ENCODE peak calls at places on chromosome 19, in nine cellular contexts. Z, C, S, F, G, W, Y, P and Q are unnamed samples. For H3K4me1, the result is how much of the 10 kb centered on the place peaks cover.

GRCh38 chr19:6230991-6231448 is 48.8 kb downstream of the MLLT1 start:
- DNase-seq in Z (no peak), C (no peak), S (no peak), F (no peak), G (peak), W (no peak), Y (no peak), P (no peak), Q (no peak)

GRCh38 chr19:32614916-32615315 is 33.9 kb downstream of the PDCD5 start:
- DNase-seq in Z (no peak), C (no peak), S (no peak), F (no peak), G (peak), W (no peak), Y (no peak), P (no peak), Q (no peak)

GRCh38 chr19:54654447-54655321 is 8.1 kb upstream of the LILRB4 start:
- DNase-seq in Z (no peak), C (no peak), S (peak), F (no peak), G (no peak), W (no peak), Y (no peak), P (no peak), Q (no peak)

GRCh38 chr19:34926685-34927375 is at the start of gene ZNF30:
- DNase-seq in Z (peak), C (peak), S (peak), F (peak), G (peak), W (peak), Y (peak), P (peak), Q (peak)

GRCh38 chr19:10565567-10566407 is at the start of gene KRI1:
- DNase-seq in Z (peak), C (peak), S (peak), F (peak), G (peak), W (peak), Y (peak), P (peak), Q (peak)

GRCh38 chr19:48629599-48630288 is 7.4 kb downstream of the DBP start:
- DNase-seq in Z (no peak), C (no peak), S (peak), F (peak), G (peak), W (peak), Y (no peak), P (no peak), Q (no peak)

GRCh38 chr19:19464339-19465098 is 50.8 kb downstream of the TSSK6 start:
- DNase-seq in Z (no peak), C (no peak), S (peak), F (no peak), G (no peak), W (no peak), Y (peak), P (no peak), Q (no peak)

GRCh38 chr19:533485-534058 is 2.0 kb downstream of the CDC34 start:
- DNase-seq in Z (no peak), C (no peak), S (no peak), F (no peak), G (no peak), W (no peak), Y (no peak), P (no peak), Q (no peak)

GRCh38 chr19:4597975-4598671 is 38.6 kb upstream of the SEMA6B start:
- DNase-seq in Z (no peak), C (no peak), S (peak), F (peak), G (no peak), W (peak), Y (no peak), P (no peak), Q (no peak)

GRCh38 chr19:43983912-43984686 is at the start of gene ZNF155:
- DNase-seq in Z (peak), C (peak), S (peak), F (peak), G (peak), W (peak), Y (peak), P (peak), Q (peak)

GRCh38 chr19:16417660-16418596 is 53.8 kb downstream of the EPS15L1 start:
- DNase-seq in Z (no peak), C (peak), S (peak), F (peak), G (peak), W (peak), Y (peak), P (peak), Q (no peak)

GRCh38 chr19:51422053-51422448 is 4.6 kb upstream of the SIGLEC10 start:
- DNase-seq in Z (no peak), C (peak), S (peak), F (peak), G (peak), W (peak), Y (peak), P (peak), Q (no peak)

GRCh38 chr19:3503036-3503572 is 2.6 kb upstream of the DOHH start:
- DNase-seq in Z (no peak), C (no peak), S (no peak), F (no peak), G (no peak), W (no peak), Y (no peak), P (no peak), Q (no peak)

GRCh38 chr19:51079486-51080110 is 3.1 kb downstream of the KLK14 start:
- DNase-seq in Z (no peak), C (no peak), S (no peak), F (no peak), G (no peak), W (no peak), Y (no peak), P (no peak), Q (no peak)

GRCh38 chr19:52778811-52779210 is 7.8 kb downstream of the ZNF600 start:
- DNase-seq in Z (no peak), C (no peak), S (no peak), F (no peak), G (no peak), W (no peak), Y (no peak), P (no peak), Q (no peak)

GRCh38 chr19:58261968-58262921 is 16.5 kb upstream of the ZNF8 start:
- DNase-seq in Z (no peak), C (no peak), S (peak), F (no peak), G (no peak), W (no peak), Y (peak), P (no peak), Q (no peak)

GRCh38 chr19:15923702-15924101 is 10.6 kb downstream of the CYP4F11 start:
- DNase-seq in Z (no peak), C (no peak), S (no peak), F (peak), G (no peak), W (peak), Y (no peak), P (no peak), Q (no peak)

GRCh38 chr19:50649433-50650391 is at the start of gene C19orf81:
- DNase-seq in Z (no peak), C (no peak), S (peak), F (no peak), G (no peak), W (no peak), Y (no peak), P (no peak), Q (no peak)

GRCh38 chr19:38055040-38055439 is 148.0 kb downstream of the SIPA1L3 start:
- DNase-seq in Z (no peak), C (no peak), S (peak), F (no peak), G (no peak), W (no peak), Y (no peak), P (no peak), Q (no peak)

GRCh38 chr19:10808937-10809655 is 26.9 kb downstream of the TMED1 start:
- DNase-seq in Z (no peak), C (no peak), S (no peak), F (no peak), G (no peak), W (no peak), Y (peak), P (no peak), Q (no peak)

GRCh38 chr19:43780706-43781525 is at the start of gene KCNN4:
- DNase-seq in Z (no peak), C (no peak), S (no peak), F (peak), G (peak), W (peak), Y (peak), P (no peak), Q (no peak)

GRCh38 chr19:36151144-36152051 is 849 bp downstream of the COX7A1 start:
- DNase-seq in Z (peak), C (peak), S (peak), F (no peak), G (peak), W (no peak), Y (no peak), P (peak), Q (no peak)

GRCh38 chr19:49453757-49454248 is 778 bp downstream of the ALDH16A1 start:
- DNase-seq in Z (no peak), C (no peak), S (no peak), F (no peak), G (no peak), W (no peak), Y (no peak), P (no peak), Q (no peak)

GRCh38 chr19:29666634-29667389 is 1.6 kb downstream of the PLEKHF1 start:
- DNase-seq in Z (no peak), C (peak), S (peak), F (peak), G (no peak), W (peak), Y (peak), P (peak), Q (no peak)

GRCh38 chr19:33713194-33713593 is 83.5 kb upstream of the KCTD15 start:
- DNase-seq in Z (no peak), C (no peak), S (no peak), F (no peak), G (no peak), W (no peak), Y (no peak), P (no peak), Q (no peak)

GRCh38 chr19:23996549-23996948 is 81.9 kb downstream of the ZNF726 start:
- DNase-seq in Z (no peak), C (no peak), S (peak), F (no peak), G (no peak), W (no peak), Y (no peak), P (no peak), Q (no peak)

GRCh38 chr19:18000480-18000980 is 7.4 kb upstream of the ARRDC2 start:
- DNase-seq in Z (no peak), C (no peak), S (no peak), F (no peak), G (no peak), W (no peak), Y (no peak), P (no peak), Q (no peak)
- H3K4me3 ChIP-seq in Z (peak), C (peak), S (peak), F (no peak), G (no peak), W (peak), Y (peak), P (peak), Q (peak)

DNA sequence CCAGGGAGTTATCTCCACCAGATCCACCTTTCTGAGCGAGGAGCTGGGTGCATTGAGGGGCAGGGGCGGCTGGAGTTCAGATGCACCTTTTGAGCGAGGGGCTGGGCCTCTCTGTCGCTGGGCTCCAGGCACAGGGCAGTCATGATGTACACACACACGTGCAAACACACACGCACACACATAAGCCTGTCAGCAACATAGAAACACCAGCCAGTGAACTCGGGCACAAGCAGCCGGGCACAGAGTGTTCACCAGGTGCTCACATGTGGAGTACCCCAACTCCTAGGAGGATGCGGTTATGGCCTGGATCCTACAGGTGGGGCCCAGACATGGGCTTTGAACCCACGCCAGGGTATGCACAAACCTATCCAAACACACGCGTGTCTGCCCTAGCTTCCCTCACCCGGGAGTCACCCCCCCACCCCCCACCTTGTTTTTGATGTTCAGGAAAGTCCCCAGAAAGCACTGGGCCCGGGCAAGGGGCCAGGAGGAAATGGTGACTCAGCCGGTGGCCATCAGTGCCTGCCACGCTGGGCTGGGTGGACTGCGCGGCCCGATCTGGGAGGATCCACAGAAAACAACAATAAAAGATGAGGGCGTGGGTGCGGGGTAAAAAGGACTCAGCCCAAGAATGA is 13.3 kb downstream of the ARRDC2 start:
- DNase-seq in Z (peak), C (peak), S (no peak), F (peak), G (peak), W (peak), Y (peak), P (peak), Q (no peak)
- H3K4me1 ChIP-seq in Z (under half), C (half or more), S (under half), F (under half), G (under half), W (under half), Y (under half), P (under half), Q (under half)

GRCh38 chr19:39318690-39319089 is 2.0 kb downstream of the LRFN1 start:
- DNase-seq in Z (no peak), C (no peak), S (no peak), F (no peak), G (no peak), W (no peak), Y (no peak), P (no peak), Q (no peak)

GRCh38 chr19:39319098-39319891 is 1.4 kb downstream of the LRFN1 start:
- DNase-seq in Z (no peak), C (no peak), S (no peak), F (no peak), G (no peak), W (no peak), Y (no peak), P (no peak), Q (no peak)

GRCh38 chr19:39321832-39322176 is 1.1 kb upstream of the LRFN1 start:
- DNase-seq in Z (no peak), C (no peak), S (no peak), F (no peak), G (no peak), W (no peak), Y (no peak), P (no peak), Q (no peak)

GRCh38 chr19:39319892-39320168 is 833 bp downstream of the LRFN1 start:
- DNase-seq in Z (no peak), C (no peak), S (peak), F (no peak), G (no peak), W (no peak), Y (no peak), P (no peak), Q (no peak)

GRCh38 chr19:39320948-39321831 is 527 bp upstream of the LRFN1 start:
- DNase-seq in Z (no peak), C (no peak), S (peak), F (no peak), G (no peak), W (no peak), Y (no peak), P (no peak), Q (no peak)
- H3K4me3 ChIP-seq in Z (peak), C (no peak), S (peak), F (no peak), G (peak), W (peak), Y (no peak), P (peak), Q (no peak)

DNA sequence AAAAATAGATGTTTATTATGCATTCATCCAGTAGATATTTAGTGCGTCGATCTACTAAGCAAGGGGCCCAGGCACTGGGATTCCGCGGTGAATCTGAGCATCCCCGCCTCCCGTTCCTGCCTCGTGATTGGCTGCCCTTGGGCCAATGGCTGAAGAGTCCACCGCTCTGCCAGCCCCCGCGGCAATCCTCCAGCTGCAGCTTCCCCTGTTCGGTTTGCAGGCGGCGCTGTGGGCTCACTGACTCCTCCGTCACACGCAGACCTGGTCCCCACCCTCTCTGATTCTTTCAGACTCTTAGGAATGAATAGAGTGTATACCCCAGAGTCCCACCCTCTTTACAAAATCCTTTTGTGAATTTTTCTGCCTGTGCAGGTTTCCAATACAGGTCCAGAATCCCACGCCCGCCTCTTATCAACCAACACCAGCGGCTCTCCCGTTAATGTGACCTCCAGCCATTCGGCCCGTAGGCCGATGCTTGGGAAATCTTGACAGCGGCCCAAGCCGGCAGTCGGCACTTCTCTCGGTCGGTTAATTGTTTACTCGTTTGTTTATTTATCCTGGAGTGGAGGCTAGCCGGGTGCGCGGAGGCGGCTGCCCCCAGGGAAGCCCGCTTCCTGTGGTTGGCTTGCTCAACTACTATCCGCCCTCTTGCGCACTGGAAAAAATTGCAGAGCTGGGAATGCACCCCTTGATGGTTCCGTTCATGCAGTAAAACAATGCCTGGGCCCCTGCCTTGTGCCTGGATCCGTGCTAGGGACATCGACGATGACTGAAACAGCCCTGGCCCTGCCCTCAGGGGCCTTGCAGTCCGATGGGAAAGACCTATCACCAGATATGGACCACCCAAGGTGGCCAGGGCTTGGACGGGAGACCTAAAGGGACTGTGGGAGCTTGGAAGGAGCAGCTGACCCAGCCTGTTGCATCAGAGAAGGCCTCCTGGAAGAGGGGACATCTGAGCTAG is 4.5 kb upstream of the ARHGAP35 start:
- DNase-seq in Z (peak), C (peak), S (peak), F (peak), G (peak), W (peak), Y (peak), P (peak), Q (peak)
- H3K4me1 ChIP-seq in Z (under half), C (under half), S (under half), F (under half), G (under half), W (under half), Y (under half), P (under half), Q (under half)

GRCh38 chr19:18112989-18113478 is 15.5 kb downstream of the MAST3 start:
- DNase-seq in Z (peak), C (peak), S (peak), F (peak), G (peak), W (peak), Y (peak), P (peak), Q (no peak)

GRCh38 chr19:18108897-18109296 is 11.3 kb downstream of the MAST3 start:
- DNase-seq in Z (no peak), C (no peak), S (no peak), F (peak), G (no peak), W (peak), Y (no peak), P (no peak), Q (no peak)

GRCh38 chr19:18109731-18110671 is 12.4 kb downstream of the MAST3 start:
- DNase-seq in Z (no peak), C (no peak), S (peak), F (peak), G (peak), W (peak), Y (no peak), P (peak), Q (no peak)

GRCh38 chr19:18109363-18109730 is 11.8 kb downstream of the MAST3 start:
- DNase-seq in Z (no peak), C (no peak), S (no peak), F (peak), G (no peak), W (peak), Y (no peak), P (no peak), Q (no peak)

DNA sequence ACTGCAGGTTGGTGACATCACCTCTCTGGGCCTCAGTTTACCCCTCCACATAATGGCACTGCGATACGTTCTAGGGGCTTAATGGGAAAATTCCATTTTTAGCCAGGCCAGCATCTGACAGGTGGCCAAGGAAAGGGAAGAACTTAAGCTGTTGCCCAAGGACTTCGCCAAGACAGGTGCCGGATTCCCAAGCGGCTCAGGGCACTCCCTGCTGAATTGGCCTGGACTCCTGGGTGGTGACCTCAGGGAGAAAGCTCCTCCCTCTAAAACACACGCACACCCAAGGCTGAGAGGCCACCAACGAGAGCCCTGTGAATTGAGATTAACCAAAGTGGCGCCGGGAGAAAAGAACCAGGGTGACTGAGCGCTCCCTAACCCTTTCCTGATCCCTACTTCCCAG is 13.3 kb downstream of the MAST3 start:
- DNase-seq in Z (no peak), C (no peak), S (no peak), F (peak), G (no peak), W (peak), Y (no peak), P (no peak), Q (no peak)
- H3K4me3 ChIP-seq in Z (peak), C (no peak), S (peak), F (peak), G (no peak), W (peak), Y (peak), P (peak), Q (peak)